ENCODE peak calls at places on chromosomes 12 and 14, in five cellular contexts. O is GM12878, C is SK-N-SH, K is HCT116, S is HepG2. B is an unnamed sample.

GRCh38 chr12:88298761-88299242 is 156.7 kb downstream of the TMTC3 start:
- DNase-seq in O (peak), S (no peak), C (no peak), K (peak), B (peak)

GRCh38 chr12:111598637-111599458 is at the start of gene ATXN2:
- DNase-seq in O (no peak), K (no peak), S (no peak), C (peak), B (peak)

GRCh38 chr14:61051046-61051445 is 70.0 kb downstream of the SLC38A6 start:
- DNase-seq in K (no peak), O (no peak), S (no peak), C (no peak), B (peak)

GRCh38 chr14:54106802-54107377 is 150.3 kb upstream of the BMP4 start:
- DNase-seq in C (no peak), O (no peak), K (no peak), S (peak), B (no peak)

GRCh38 chr14:90788031-90788430 is 28.2 kb downstream of the TTC7B start:
- DNase-seq in C (no peak), S (peak), K (no peak), O (no peak), B (no peak)

GRCh38 chr14:53874704-53875103 is 81.9 kb downstream of the BMP4 start:
- DNase-seq in K (no peak), C (no peak), O (no peak), S (no peak), B (no peak)

GRCh38 chr14:87018294-87018693 is 974.7 kb downstream of the GALC start:
- DNase-seq in K (no peak), O (no peak), S (no peak), C (no peak), B (no peak)

GRCh38 chr14:105485720-105486332 is 860 bp upstream of the CRIP1 start:
- DNase-seq in S (peak), O (no peak), K (no peak), C (peak), B (peak)

GRCh38 chr14:71049435-71050147 is 142.3 kb downstream of the PCNX1 start:
- DNase-seq in C (peak), S (no peak), O (no peak), K (no peak), B (no peak)

GRCh38 chr14:26410189-26410685 is 187.6 kb downstream of the NOVA1 start:
- DNase-seq in S (no peak), K (no peak), C (no peak), O (no peak), B (no peak)

DNA sequence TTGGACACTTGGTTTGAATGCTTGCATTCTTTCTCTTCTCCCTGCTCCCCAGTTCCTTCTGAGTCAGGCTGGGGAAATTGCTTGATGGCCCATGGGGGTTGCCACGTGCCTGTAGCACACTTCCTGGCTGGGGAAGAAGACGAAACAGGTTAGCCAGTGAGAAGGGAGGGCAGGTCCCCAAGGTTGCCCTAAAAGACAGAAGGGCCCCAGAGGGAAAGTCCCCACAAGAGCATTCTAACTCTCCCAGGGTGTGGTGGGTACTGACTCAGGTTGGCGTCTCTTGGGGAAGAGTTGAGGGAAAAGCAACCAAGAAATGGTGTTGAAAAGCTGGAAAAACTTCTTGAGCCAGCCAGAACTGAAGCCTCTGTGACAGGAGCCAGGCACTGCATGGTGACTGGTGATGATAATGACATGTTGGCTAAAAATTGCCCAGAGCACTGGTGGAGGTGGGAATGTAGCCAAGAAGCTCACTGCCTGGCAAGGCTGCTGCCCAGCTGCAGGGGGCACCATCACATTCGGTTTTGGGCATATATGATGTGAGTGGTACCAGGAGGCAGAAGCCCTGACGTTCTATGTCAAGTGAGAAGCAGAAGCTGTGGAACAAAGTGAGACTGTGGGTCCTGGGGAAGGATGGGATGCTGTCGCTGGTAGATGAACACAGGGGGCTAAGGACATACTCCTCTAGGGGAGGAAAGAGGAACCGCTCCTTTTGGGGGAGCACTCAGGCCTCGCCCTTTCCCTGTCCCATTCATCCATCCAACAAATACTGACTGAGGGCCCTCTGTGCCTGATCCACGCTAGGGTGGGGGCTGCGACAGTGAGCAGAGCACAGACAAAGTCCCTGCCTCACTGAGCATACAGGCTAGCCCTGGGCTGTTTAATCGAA is 8.1 kb upstream of the RABGGTA start:
- DNase-seq in O (peak), K (no peak), S (no peak), C (peak), B (no peak)
- TF ChIP-seq ZBTB33 in O (no peak), K (no peak), S (no peak), C (no peak), B (no peak)

GRCh38 chr14:69611264-69612013 is at the start of gene SUSD6:
- DNase-seq in O (no peak), K (peak), C (peak), S (peak), B (peak)

GRCh38 chr14:69613312-69614073 is 2.1 kb downstream of the SUSD6 start:
- DNase-seq in O (no peak), C (no peak), K (no peak), S (no peak), B (no peak)

GRCh38 chr14:69610859-69611263 is 535 bp upstream of the SUSD6 start:
- DNase-seq in K (no peak), S (no peak), C (peak), O (no peak), B (no peak)

GRCh38 chr14:69612759-69613145 is 1.4 kb downstream of the SUSD6 start:
- DNase-seq in O (no peak), S (no peak), C (no peak), K (peak), B (no peak)

DNA sequence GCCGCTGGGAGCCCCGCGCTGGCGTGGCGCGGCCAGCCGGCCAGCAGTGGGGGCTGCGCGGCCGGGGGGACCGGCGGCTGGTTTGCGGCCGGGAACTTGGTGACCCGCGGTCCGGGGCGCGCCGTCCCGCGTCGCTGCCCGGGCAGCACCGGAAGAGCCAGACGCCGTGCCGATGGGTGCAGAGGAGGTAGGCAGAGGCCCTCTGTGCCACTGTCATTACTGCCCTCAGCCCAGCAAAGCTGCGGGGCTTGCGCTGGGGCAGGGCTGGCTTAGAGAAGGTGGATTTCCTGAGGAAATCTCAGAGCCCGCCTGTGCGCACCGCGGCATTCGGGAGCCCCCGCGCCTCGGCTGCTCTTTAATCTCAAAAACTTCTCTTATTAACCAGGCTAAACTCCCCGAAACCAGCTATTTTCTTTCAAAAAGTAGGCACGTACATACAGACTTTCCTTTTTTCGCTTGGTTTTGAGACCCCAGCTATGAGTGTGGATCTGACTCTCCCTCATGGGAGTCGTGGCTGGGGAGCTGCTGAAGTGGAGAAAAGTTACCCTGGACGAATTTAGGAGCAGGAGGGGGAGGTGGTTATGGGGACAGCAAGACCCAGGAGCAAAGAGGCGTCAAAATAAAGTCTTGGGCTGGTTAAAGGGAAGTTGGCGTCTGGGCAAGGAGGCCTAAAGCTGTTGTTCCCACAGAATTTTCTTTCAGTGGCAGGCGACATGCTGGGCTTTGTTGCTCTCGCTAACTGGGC is 790 bp downstream of the SUSD6 start:
- DNase-seq in K (no peak), O (no peak), S (no peak), C (peak), B (peak)
- TF ChIP-seq ZBTB33 in K (no peak), O (no peak), S (no peak), C (no peak), B (no peak)

GRCh38 chr12:8011331-8011730 is 21.2 kb upstream of the FOXJ2 start:
- DNase-seq in C (no peak), S (no peak), O (no peak), K (no peak), B (no peak)
- TF ChIP-seq ZBTB33 in C (no peak), S (no peak), O (no peak), K (no peak), B (no peak)

DNA sequence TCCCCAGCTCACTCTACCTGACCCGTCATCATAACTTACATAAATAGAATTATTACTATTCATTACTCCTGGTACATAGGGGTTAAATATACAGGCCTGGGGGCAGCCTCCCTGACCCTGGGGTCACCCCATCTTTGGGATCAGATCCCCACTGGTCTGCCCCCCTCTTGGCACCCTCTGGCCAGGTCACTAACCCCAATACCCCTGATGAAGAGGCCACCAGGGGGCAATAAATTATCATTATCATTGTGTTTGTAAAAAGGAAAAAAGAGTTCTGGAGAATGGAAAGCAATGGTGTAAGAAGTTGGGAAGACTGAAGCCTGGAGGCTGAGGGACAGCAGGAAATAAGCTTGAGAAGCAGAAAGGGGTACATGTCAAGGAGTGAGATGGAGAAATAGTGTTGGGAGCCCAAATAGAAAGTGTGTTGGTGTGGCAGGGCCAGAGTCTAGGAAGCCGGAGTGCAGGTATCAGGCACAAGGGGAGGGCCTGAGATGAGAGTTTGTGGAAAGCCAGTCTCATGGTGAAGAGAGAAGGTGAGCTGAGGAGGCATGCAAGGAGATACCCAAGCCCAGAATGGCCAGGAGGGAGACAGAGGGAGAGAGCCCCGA is 6.1 kb upstream of the AAAS start:
- DNase-seq in S (no peak), C (peak), O (no peak), K (no peak), B (peak)
- TF ChIP-seq ZBTB33 in S (no peak), C (no peak), O (no peak), K (no peak), B (no peak)

B was measured in K562.